ENCODE peak calls at places on chromosomes 13 and 19, in five cellular contexts. Z is NCI-H510A, L is iPS-NIHi11, C is heart left ventricle, X is cardiac fibroblast. Q is an unnamed sample.

GRCh38 chr19:31627824-31628223 is 278.6 kb upstream of the TSHZ3 start:
- DNase-seq in C (no peak), Z (no peak), L (no peak), X (no peak), Q (no peak)

GRCh38 chr13:21326155-21327030 is 132.7 kb downstream of the ZDHHC20 start:
- DNase-seq in C (no peak), X (peak), Z (no peak), L (peak), Q (peak)

GRCh38 chr19:51948979-51949378 is 21.7 kb downstream of the ZNF613 start:
- DNase-seq in Z (no peak), C (peak), X (peak), L (no peak), Q (peak)

GRCh38 chr19:14507704-14508246 is 10.4 kb downstream of the DNAJB1 start:
- DNase-seq in C (no peak), X (peak), L (no peak), Z (no peak), Q (peak)

GRCh38 chr13:39616087-39616694 is 13.2 kb upstream of the LHFPL6 start:
- DNase-seq in L (peak), C (peak), Z (no peak), X (peak), Q (peak)

GRCh38 chr13:82344867-82345266 is 1537.4 kb downstream of the SLITRK1 start:
- DNase-seq in Z (no peak), X (no peak), L (no peak), C (no peak), Q (no peak)

GRCh38 chr19:47176627-47177090 is 46.0 kb downstream of the SAE1 start:
- DNase-seq in L (no peak), Z (no peak), X (peak), C (no peak), Q (peak)

GRCh38 chr13:33787051-33787591 is 30.8 kb upstream of the RFC3 start:
- DNase-seq in C (no peak), Z (no peak), L (no peak), X (peak), Q (peak)

GRCh38 chr13:30346159-30346788 is 38.9 kb upstream of the KATNAL1 start:
- DNase-seq in C (no peak), L (no peak), Z (no peak), X (no peak), Q (no peak)

GRCh38 chr19:45405435-45406164 is 731 bp upstream of the PPP1R13L start:
- DNase-seq in X (peak), L (peak), Z (peak), C (peak), Q (peak)

GRCh38 chr13:74067818-74068217 is 66.4 kb downstream of the KLF12 start:
- DNase-seq in C (no peak), X (no peak), L (no peak), Z (no peak), Q (peak)

GRCh38 chr13:107466326-107466725 is 749.0 kb downstream of the LIG4 start:
- DNase-seq in C (no peak), X (no peak), L (no peak), Z (no peak), Q (peak)

GRCh38 chr13:46134961-46135522 is 30.2 kb upstream of the CPB2 start:
- DNase-seq in L (peak), Z (peak), X (no peak), C (no peak), Q (no peak)

GRCh38 chr19:2554856-2555255 is 78.9 kb downstream of the GADD45B start:
- DNase-seq in X (no peak), Z (no peak), L (no peak), C (no peak), Q (peak)

GRCh38 chr19:18428837-18429674 is 8.9 kb downstream of the ISYNA1 start:
- DNase-seq in C (peak), Z (peak), X (peak), L (peak), Q (peak)

GRCh38 chr19:2290441-2291184 is 8.6 kb upstream of the PEAK3 start:
- DNase-seq in C (no peak), X (no peak), L (peak), Z (no peak), Q (no peak)

GRCh38 chr13:39186205-39186880 is 148.1 kb downstream of the NHLRC3 start:
- DNase-seq in X (no peak), C (no peak), L (no peak), Z (no peak), Q (no peak)

GRCh38 chr13:112067871-112068305 is 939 bp downstream of the SOX1 start:
- DNase-seq in C (no peak), Z (no peak), L (no peak), X (no peak), Q (no peak)

GRCh38 chr19:883661-884211 is 9.3 kb downstream of the MED16 start:
- DNase-seq in X (no peak), Z (no peak), C (no peak), L (peak), Q (peak)

GRCh38 chr13:83987394-83987793 is 105.1 kb upstream of the SLITRK1 start:
- DNase-seq in X (no peak), C (no peak), L (no peak), Z (no peak), Q (no peak)

GRCh38 chr13:107992542-107992941 is 222.8 kb downstream of the LIG4 start:
- DNase-seq in Z (no peak), X (no peak), C (no peak), L (no peak), Q (no peak)

GRCh38 chr13:113653264-113654174 is 4.5 kb downstream of the ATP4B start:
- DNase-seq in C (peak), L (no peak), X (no peak), Z (no peak), Q (no peak)

GRCh38 chr19:7920520-7921301 is 573 bp downstream of the SNAPC2 start:
- DNase-seq in C (peak), X (peak), L (peak), Z (peak), Q (peak)

GRCh38 chr13:98972627-98973026 is 5.2 kb downstream of the DOCK9 start:
- DNase-seq in L (no peak), Z (no peak), X (peak), C (no peak), Q (peak)

GRCh38 chr19:2618611-2619010 is 83.9 kb downstream of the GNG7 start:
- DNase-seq in C (peak), X (peak), L (no peak), Z (no peak), Q (peak)

GRCh38 chr19:15101479-15102082 is 5.6 kb upstream of the SYDE1 start:
- DNase-seq in X (peak), L (peak), Z (no peak), C (no peak), Q (peak)

Q was measured in ELR.